ENCODE peak calls at places on chromosomes 11 and 22, in seven cellular contexts. R is fibroblast of lung, F is fibroblast of mammary gland, H is right lobe of liver, G is mucosa of descending colon, T is pancreas, V is sigmoid colon. C is an unnamed sample.

GRCh38 chr22:42296381-42296853 is 26.0 kb upstream of the TCF20 start:
- DNase-seq in R (no peak), F (no peak), H (no peak), G (peak), T (no peak), V (peak), C (no peak)

GRCh38 chr11:119480375-119481020 is 57.5 kb upstream of the THY1 start:
- DNase-seq in R (no peak), F (no peak), H (peak), G (no peak), T (no peak), V (no peak), C (no peak)

GRCh38 chr11:117281869-117282268 is 9.3 kb upstream of the BACE1-AS start:
- DNase-seq in R (no peak), F (no peak), H (no peak), G (no peak), T (no peak), V (no peak), C (no peak)

GRCh38 chr11:9815486-9816136 is 151.7 kb downstream of the SWAP70 start:
- DNase-seq in R (peak), F (peak), H (no peak), G (no peak), T (no peak), V (no peak), C (no peak)

GRCh38 chr22:31650391-31650790 is 11.6 kb downstream of the PISD start:
- DNase-seq in R (peak), F (peak), H (no peak), G (no peak), T (no peak), V (no peak), C (no peak)

GRCh38 chr11:118058311-118059230 is 18.3 kb upstream of the TMPRSS4 start:
- DNase-seq in R (no peak), F (no peak), H (no peak), G (no peak), T (no peak), V (peak), C (no peak)

GRCh38 chr11:17468094-17468493 is 8.6 kb downstream of the ABCC8 start:
- DNase-seq in R (no peak), F (no peak), H (no peak), G (no peak), T (no peak), V (no peak), C (no peak)

GRCh38 chr11:65927904-65928397 is 8.7 kb downstream of the DRAP1 start:
- DNase-seq in R (no peak), F (no peak), H (no peak), G (peak), T (no peak), V (no peak), C (no peak)

GRCh38 chr11:64248578-64248977 is 1.8 kb upstream of the PPP1R14B start:
- DNase-seq in R (no peak), F (no peak), H (no peak), G (peak), T (no peak), V (no peak), C (no peak)

GRCh38 chr11:35141538-35141937 is 2.6 kb downstream of the CD44 start:
- DNase-seq in R (no peak), F (no peak), H (no peak), G (peak), T (peak), V (peak), C (no peak)

GRCh38 chr11:87859583-87859982 is 315.7 kb downstream of the RAB38 start:
- DNase-seq in R (peak), F (no peak), H (no peak), G (no peak), T (no peak), V (no peak), C (no peak)

GRCh38 chr11:89405629-89406028 is 85.5 kb downstream of the NOX4 start:
- DNase-seq in R (no peak), F (peak), H (no peak), G (no peak), T (no peak), V (no peak), C (no peak)

GRCh38 chr11:131609317-131609716 is 238.9 kb downstream of the NTM start:
- DNase-seq in R (peak), F (peak), H (no peak), G (no peak), T (no peak), V (no peak), C (peak)

GRCh38 chr22:45261407-45262088 is 20.9 kb upstream of the KIAA0930 start:
- DNase-seq in R (no peak), F (no peak), H (no peak), G (no peak), T (no peak), V (no peak), C (no peak)

GRCh38 chr11:82732348-82732733 is 1.3 kb downstream of the FAM181B start:
- DNase-seq in R (no peak), F (no peak), H (no peak), G (no peak), T (no peak), V (no peak), C (no peak)

GRCh38 chr22:48587236-48587865 is 1240.3 kb downstream of the BRD1 start:
- DNase-seq in R (no peak), F (no peak), H (no peak), G (no peak), T (peak), V (no peak), C (no peak)

GRCh38 chr11:133946541-133947297 is 10.0 kb downstream of the IGSF9B start:
- DNase-seq in R (no peak), F (no peak), H (no peak), G (no peak), T (no peak), V (no peak), C (no peak)

GRCh38 chr11:61529537-61530225 is 21.1 kb downstream of the LRRC10B start:
- DNase-seq in R (no peak), F (peak), H (peak), G (no peak), T (no peak), V (no peak), C (no peak)

GRCh38 chr11:61919841-61920631 is 2.7 kb upstream of the RAB3IL1 start:
- DNase-seq in R (no peak), F (no peak), H (no peak), G (peak), T (peak), V (peak), C (no peak)

GRCh38 chr11:858053-858992 is 15.7 kb downstream of the TSPAN4 start:
- DNase-seq in R (no peak), F (no peak), H (no peak), G (no peak), T (no peak), V (no peak), C (no peak)

GRCh38 chr11:116885951-116886629 is 48.7 kb upstream of the APOA1 start:
- DNase-seq in R (peak), F (peak), H (no peak), G (no peak), T (no peak), V (no peak), C (no peak)

GRCh38 chr11:120108154-120108784 is 29.6 kb downstream of the TRIM29 start:
- DNase-seq in R (peak), F (peak), H (peak), G (peak), T (peak), V (peak), C (no peak)

GRCh38 chr11:70270877-70271634 is 566 bp downstream of the PPFIA1 start:
- DNase-seq in R (peak), F (peak), H (peak), G (peak), T (peak), V (peak), C (peak)
- TF ChIP-seq CTCF in R (peak), F (no peak), H (peak), G (no peak), T (no peak), V (no peak), C (no peak)

DNA sequence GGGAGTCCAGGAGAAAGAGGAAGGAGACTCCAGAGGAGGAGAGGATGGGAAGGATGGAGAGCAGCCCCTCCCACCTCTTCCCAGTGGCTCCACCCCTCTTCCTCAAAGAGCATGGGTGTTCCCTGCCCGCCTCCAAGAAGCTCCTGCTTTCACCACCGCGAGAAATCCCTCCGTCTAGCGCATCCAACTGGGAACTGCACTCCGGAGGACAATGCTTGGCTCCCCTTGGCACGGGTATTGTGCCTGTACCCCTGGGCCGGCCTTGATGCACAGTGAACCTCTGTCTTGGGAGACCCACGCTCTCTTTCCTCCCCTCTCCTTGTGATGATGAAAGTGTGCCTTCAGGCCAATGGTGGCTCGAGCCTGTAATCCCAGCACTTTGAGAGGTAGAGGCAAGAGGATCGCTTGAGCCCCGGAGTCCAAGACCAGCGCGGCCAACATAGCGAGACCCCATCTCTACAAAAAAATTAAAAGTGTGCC is 14.9 kb upstream of the ADA2 start:
- DNase-seq in R (peak), F (peak), H (no peak), G (no peak), T (no peak), V (no peak), C (no peak)
- H3K4me3 ChIP-seq in R (no peak), F (no peak), H (no peak), G (no peak), T (no peak), V (no peak), C (no peak)

DNA sequence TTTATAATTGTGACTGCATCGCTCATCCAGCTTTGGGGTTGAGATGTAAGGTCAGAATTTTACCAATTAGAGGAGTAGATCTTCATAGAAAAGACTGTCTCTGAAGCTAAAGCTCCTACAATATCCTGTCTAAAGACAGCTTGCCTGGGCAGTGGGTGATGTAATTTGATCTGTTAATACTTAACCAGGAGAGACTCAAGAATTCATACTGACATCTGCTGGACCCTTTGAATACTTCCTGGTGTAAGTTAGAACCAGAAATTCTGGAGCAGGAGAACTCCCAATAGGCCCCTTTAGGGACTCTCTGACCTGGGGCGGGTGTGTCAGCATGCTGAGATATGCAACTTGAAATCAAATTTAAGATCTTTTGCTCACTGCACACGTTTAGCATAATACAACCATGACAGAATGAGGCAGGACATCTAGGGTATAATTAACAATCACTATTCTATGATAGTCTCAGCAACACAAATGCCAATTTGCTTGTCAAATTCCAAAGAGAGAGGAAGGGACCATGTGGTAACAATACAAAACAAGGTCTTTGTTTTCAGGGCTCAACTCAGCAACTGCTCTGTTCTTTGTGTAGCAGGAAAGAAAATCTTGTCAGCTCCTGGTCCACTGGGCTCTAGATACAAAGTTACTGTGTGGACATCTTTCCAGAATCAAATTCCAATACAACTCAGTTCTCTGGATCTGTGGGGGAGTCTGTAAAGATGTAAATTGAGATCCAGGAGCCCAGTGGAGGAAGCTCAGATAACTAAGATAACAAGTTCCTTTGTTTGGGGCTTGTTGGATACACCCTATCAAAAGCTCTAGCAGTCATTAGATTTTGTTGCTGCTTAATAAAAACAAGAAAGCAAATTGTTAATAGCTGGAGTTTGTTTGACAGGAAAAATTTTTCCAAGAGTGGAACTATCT is 144.0 kb downstream of the INSC start:
- DNase-seq in R (peak), F (peak), H (no peak), G (no peak), T (no peak), V (no peak), C (no peak)
- TF ChIP-seq CTCF in R (no peak), F (peak), H (peak), G (no peak), T (no peak), V (no peak), C (no peak)

GRCh38 chr11:47268448-47269001 is 1.4 kb upstream of the MADD start:
- DNase-seq in R (no peak), F (no peak), H (no peak), G (no peak), T (peak), V (no peak), C (no peak)
- H3K4me3 ChIP-seq in R (no peak), F (no peak), H (peak), G (no peak), T (no peak), V (no peak), C (peak)

DNA sequence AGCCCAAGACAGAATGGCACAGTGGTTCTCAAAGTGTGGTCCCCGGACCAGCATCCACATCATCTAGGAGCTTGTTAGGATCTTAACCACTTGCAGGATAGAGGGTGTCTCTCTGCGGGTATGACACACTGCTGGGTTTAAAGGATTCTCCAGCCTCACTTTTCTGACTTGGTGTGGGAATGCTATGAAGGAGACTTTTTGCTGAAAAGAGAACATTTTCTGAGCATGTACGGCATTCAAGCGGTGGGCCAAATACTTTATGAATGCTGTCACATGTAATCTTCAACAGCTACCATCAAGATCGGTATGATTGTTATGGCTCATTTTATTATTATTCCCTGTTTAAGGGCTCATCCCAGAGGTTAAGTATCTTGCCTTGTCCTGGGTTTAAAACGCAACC is 1.7 kb upstream of the CD82 start:
- DNase-seq in R (peak), F (peak), H (no peak), G (no peak), T (no peak), V (no peak), C (peak)
- TF ChIP-seq CTCF in R (no peak), F (no peak), H (no peak), G (no peak), T (no peak), V (no peak), C (no peak)

DNA sequence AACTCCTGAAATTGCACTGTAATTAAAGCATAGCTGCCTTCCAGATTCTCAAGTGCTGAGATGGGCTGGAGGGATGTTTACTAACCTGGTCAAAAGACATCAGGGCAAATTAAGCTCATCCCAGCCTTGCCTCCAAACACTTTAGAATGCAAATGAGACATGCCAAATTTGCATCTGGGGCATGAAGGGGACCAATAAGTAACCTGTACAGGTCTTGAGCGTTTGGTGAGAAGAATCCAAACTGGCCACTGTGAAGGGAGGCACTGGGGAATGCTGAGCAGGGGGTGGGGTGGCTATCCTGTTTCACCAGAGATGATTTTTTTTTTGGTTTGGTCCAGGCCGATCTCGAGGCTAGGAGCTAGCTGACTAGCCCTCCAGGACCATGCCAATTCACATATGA is 38.3 kb upstream of the ADA2 start:
- DNase-seq in R (no peak), F (no peak), H (no peak), G (no peak), T (no peak), V (no peak), C (no peak)
- H3K4me3 ChIP-seq in R (no peak), F (no peak), H (no peak), G (no peak), T (peak), V (no peak), C (no peak)

DNA sequence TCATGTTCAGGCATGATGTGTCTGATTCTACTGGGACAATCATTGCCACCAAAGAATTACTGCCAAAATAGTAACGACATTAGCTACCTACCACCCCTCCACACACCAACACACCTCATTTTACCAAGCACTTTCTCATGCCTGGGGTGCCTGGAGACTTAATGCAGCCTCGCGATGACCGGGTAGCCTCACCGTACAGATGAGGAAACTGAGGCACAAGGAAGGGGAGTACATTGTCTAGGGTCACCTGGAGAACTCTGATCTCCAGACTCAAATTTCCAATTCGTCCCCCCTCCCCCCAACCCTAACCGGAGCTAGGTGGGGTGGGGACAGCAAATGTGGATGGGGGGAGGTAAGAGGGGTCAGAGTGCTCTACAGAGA is 2.7 kb upstream of the RTN4RL2 start:
- DNase-seq in R (no peak), F (no peak), H (no peak), G (no peak), T (no peak), V (no peak), C (no peak)
- TF ChIP-seq CTCF in R (no peak), F (no peak), H (no peak), G (no peak), T (no peak), V (no peak), C (no peak)

DNA sequence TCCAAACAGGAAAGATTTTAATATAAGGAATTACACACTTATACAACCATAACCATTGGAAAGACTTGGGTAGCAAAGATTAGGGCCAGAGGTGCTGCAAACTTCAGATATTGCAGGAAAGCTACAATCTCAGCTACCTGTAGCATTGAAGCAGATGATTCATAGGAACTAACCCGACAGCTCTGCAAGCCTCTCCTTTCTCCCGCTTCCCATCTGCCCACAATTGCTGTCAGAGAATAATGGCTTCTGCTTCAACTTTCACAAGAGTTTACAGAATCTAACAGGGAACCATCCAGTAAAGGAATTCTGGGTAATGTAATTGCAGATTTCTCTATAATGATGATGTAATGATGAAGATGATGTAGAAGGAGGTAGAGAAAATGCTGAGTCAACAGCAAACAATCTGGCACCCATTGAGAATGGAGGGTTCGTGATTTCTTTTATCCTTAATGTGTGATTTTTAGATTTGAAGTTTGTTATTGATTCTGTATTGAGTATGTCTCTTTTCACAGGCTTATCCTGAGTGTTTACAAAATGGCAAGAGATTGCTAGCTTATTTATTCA is 70.8 kb upstream of the USP47 start:
- DNase-seq in R (no peak), F (no peak), H (no peak), G (no peak), T (no peak), V (no peak), C (no peak)
- H3K4me3 ChIP-seq in R (no peak), F (no peak), H (no peak), G (no peak), T (no peak), V (no peak), C (no peak)

DNA sequence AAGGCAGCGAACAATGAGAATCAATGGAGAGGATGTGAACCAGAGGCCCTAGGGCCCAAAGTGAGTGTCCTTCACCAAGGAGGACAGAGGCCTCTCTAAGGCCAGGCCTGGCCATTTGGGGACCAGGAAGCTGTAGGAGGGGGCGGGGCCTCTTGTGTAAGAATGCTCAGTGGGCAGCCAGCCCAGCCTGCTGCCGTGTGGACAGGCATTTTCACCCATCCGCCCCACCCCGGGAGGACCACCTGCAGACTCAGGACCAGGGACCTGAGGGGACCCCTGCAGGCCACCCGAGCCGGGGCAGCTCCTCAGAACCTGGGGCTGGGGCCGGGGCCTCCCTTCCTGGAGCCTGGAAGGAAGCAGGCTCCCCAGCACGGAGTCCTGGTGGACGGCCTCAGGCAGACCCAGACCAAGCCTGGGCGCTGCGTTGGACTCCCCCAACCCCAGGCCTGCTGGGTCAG is 1.7 kb upstream of the TRABD start:
- DNase-seq in R (peak), F (peak), H (no peak), G (peak), T (peak), V (peak), C (no peak)
- TF ChIP-seq CTCF in R (no peak), F (no peak), H (no peak), G (no peak), T (no peak), V (no peak), C (no peak)